ENCODE peak calls at places on chromosomes 2 and 18, in five cellular contexts. J is GM23248, X is ovary, M is neural progenitor cell, C is uterus. B is an unnamed sample. For H3K36me3 and H3K4me1, the result is how much of the 10 kb centered on the place peaks cover.

GRCh38 chr18:58267493-58267892 is 223.5 kb downstream of the NEDD4L start:
- DNase-seq in J (peak), X (no peak), M (no peak), C (no peak), B (no peak)

GRCh38 chr2:30869988-30870387 is 62.7 kb upstream of the CAPN13 start:
- DNase-seq in J (no peak), X (no peak), M (no peak), C (no peak), B (no peak)

GRCh38 chr2:174339971-174340399 is 5.2 kb downstream of the SP9 start:
- DNase-seq in J (no peak), X (no peak), M (peak), C (no peak), B (no peak)

GRCh38 chr2:113080134-113080533 is 12.4 kb downstream of the IL1F10 start:
- DNase-seq in J (peak), X (no peak), M (peak), C (no peak), B (no peak)

GRCh38 chr2:74843371-74844298 is 9.7 kb downstream of the HK2 start:
- DNase-seq in J (peak), X (no peak), M (no peak), C (no peak), B (no peak)

GRCh38 chr2:168430431-168430830 is 25.6 kb upstream of the CERS6 start:
- DNase-seq in J (no peak), X (no peak), M (no peak), C (no peak), B (no peak)

GRCh38 chr2:10064932-10065682 is 15.1 kb downstream of the CYS1 start:
- DNase-seq in J (no peak), X (no peak), M (peak), C (no peak), B (no peak)

GRCh38 chr18:24270358-24270936 is 127.2 kb downstream of the OSBPL1A start:
- DNase-seq in J (peak), X (no peak), M (no peak), C (no peak), B (no peak)

GRCh38 chr2:39024833-39025232 is 96.0 kb downstream of the SOS1 start:
- DNase-seq in J (peak), X (no peak), M (no peak), C (no peak), B (no peak)

GRCh38 chr18:2050702-2051201 is 520.6 kb downstream of the METTL4 start:
- DNase-seq in J (no peak), X (no peak), M (no peak), C (no peak), B (no peak)

GRCh38 chr2:197212344-197213262 is 98.0 kb downstream of the ANKRD44 start:
- DNase-seq in J (no peak), X (no peak), M (no peak), C (no peak), B (no peak)

GRCh38 chr2:43376523-43377198 is 150.3 kb upstream of the ZFP36L2 start:
- DNase-seq in J (no peak), X (no peak), M (no peak), C (no peak), B (no peak)

GRCh38 chr2:40625849-40626248 is 174.0 kb upstream of the SLC8A1 start:
- DNase-seq in J (peak), X (no peak), M (no peak), C (no peak), B (no peak)

GRCh38 chr2:118865106-118865505 is 17.7 kb upstream of the EN1 start:
- DNase-seq in J (peak), X (no peak), M (peak), C (no peak), B (no peak)

DNA sequence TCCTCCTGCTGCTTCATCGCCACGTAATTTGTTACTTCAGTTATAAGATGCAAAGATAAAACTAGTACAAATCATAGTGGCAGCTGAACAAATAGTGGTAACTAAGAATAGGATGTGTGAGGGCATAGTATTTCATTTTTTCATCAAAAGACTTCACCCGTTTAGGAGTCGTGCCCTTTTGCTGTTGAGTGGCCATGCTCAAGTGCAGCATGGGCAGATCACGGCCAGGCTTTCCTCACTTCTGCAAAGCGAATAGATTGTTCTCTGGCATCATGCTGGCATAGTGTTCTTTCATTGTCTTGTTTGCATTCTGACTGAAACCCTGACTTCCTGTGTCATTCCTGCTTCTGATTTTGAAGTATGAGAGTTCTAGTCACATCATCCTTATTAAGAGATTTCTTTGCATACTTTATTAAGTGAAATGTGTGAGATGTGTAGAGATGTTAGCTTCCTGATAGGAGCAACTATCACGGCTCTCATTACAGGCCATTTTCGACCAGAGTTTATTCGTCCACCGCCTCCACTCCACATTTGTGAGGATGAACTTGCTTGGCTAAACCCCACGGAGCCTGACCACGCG is 11.8 kb downstream of the CNOT11 start:
- DNase-seq in J (no peak), X (no peak), M (no peak), C (no peak), B (no peak)
- H3K36me3 ChIP-seq in J (under half), X (under half), M (under half), C (under half), B (under half)

DNA sequence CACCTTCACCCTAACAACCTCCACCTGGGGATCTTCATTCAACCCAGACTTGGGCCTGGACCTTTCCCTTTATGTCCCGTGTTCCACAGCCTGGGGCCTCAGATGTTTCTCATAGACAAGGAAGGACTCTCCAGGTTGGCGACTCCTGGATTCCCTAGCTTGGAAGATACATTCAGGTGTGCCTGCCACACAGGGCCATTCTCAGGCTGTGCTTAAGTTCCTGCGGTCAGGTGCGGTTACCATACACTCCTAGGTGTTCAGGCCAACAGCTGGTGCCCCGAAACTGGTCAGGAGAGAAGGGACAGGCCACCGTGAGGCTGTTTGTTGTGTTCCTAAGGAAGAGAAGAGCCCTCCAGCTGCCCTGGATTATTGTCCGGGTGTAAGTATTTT is 15.6 kb downstream of the SLC4A3 start:
- DNase-seq in J (no peak), X (peak), M (no peak), C (no peak), B (no peak)
- H3K4me3 ChIP-seq in J (no peak), X (no peak), M (no peak), C (no peak), B (no peak)

GRCh38 chr18:32454667-32455066 is 16.0 kb downstream of the GAREM1 start:
- DNase-seq in J (peak), X (no peak), M (no peak), C (no peak), B (no peak)
- H3K4me1 ChIP-seq in J (under half), X (under half), M (under half), C (under half), B (under half)

DNA sequence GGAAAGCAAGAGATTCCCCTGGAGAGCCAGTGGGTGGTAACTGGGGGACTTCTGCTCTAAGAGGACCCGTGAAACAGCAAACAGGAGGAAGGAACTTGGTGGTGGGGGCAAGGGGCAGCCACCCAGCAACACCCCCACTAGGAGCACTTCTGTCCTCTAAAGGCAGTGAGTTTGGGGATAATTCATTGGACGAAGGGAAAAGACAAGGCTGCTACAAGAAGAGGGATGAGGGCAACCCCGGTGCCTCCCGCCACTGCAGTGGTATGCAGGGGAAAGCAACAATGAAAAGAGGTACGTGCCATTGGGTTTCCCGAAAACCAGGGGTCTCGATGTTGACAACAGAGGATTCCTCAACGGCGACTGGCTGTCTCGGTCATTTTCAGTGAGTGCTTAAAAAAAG is 9.1 kb downstream of the RPL31 start:
- DNase-seq in J (no peak), X (no peak), M (no peak), C (no peak), B (no peak)
- H3K36me3 ChIP-seq in J (under half), X (under half), M (under half), C (under half), B (under half)

GRCh38 chr18:77103181-77103875 is 29.3 kb downstream of the MBP start:
- DNase-seq in J (peak), X (peak), M (no peak), C (no peak), B (no peak)
- H3K4me3 ChIP-seq in J (peak), X (no peak), M (no peak), C (no peak), B (no peak)

GRCh38 chr18:48958951-48959350 is 8.2 kb upstream of the SMAD7 start:
- DNase-seq in J (no peak), X (no peak), M (no peak), C (no peak), B (no peak)
- H3K4me1 ChIP-seq in J (half or more), X (under half), M (under half), C (under half), B (under half)

GRCh38 chr2:11220445-11220844 is 65.2 kb downstream of the SLC66A3 start:
- DNase-seq in J (no peak), X (no peak), M (no peak), C (no peak), B (no peak)
- H3K36me3 ChIP-seq in J (under half), X (under half), M (under half), C (under half), B (under half)

B was measured in heart left ventricle.